ENCODE peak calls at places on chromosomes 2 and 18, in four cellular contexts. One of them, this sample, is unnamed.

GRCh38 chr2:174067815-174068214 is 102.6 kb upstream of the SP3 start:
- DNase-seq in HL-60: no peak
- DNase-seq in GM12878: no peak
- DNase-seq in K562: no peak
- DNase-seq in this sample: no peak

GRCh38 chr2:233832869-233833812 is 21.2 kb downstream of the HJURP start:
- DNase-seq in HL-60: no peak
- DNase-seq in GM12878: no peak
- DNase-seq in K562: peak
- DNase-seq in this sample: no peak

GRCh38 chr18:10271481-10271880 is 183.0 kb upstream of the APCDD1 start:
- DNase-seq in HL-60: no peak
- DNase-seq in GM12878: no peak
- DNase-seq in K562: no peak
- DNase-seq in this sample: no peak

GRCh38 chr18:79922971-79923411 is 28.5 kb downstream of the SLC66A2 start:
- DNase-seq in HL-60: no peak
- DNase-seq in GM12878: no peak
- DNase-seq in K562: no peak
- DNase-seq in this sample: no peak

GRCh38 chr18:74562080-74562725 is 27.9 kb downstream of the CNDP1 start:
- DNase-seq in HL-60: no peak
- DNase-seq in GM12878: no peak
- DNase-seq in K562: no peak
- DNase-seq in this sample: no peak

GRCh38 chr18:36942264-36942663 is 113.3 kb downstream of the KIAA1328 start:
- DNase-seq in HL-60: peak
- DNase-seq in GM12878: no peak
- DNase-seq in K562: peak
- DNase-seq in this sample: peak

GRCh38 chr2:65164379-65165023 is 34.6 kb upstream of the RAB1A start:
- DNase-seq in HL-60: peak
- DNase-seq in GM12878: no peak
- DNase-seq in K562: no peak
- DNase-seq in this sample: no peak

GRCh38 chr2:150425121-150425559 is 62.3 kb downstream of the RND3 start:
- DNase-seq in HL-60: no peak
- DNase-seq in GM12878: no peak
- DNase-seq in K562: no peak
- DNase-seq in this sample: no peak

GRCh38 chr2:102621630-102622029 is 2.3 kb downstream of the SLC9A2 start:
- DNase-seq in HL-60: no peak
- DNase-seq in GM12878: no peak
- DNase-seq in K562: no peak
- DNase-seq in this sample: no peak

GRCh38 chr2:105952131-105952530 is 207.4 kb downstream of the NCK2 start:
- DNase-seq in HL-60: peak
- DNase-seq in GM12878: no peak
- DNase-seq in K562: no peak
- DNase-seq in this sample: no peak

GRCh38 chr2:105951390-105951694 is 206.6 kb downstream of the NCK2 start:
- DNase-seq in HL-60: no peak
- DNase-seq in GM12878: no peak
- DNase-seq in K562: no peak
- DNase-seq in this sample: no peak

GRCh38 chr2:105953942-105954341 is 209.2 kb downstream of the NCK2 start:
- DNase-seq in HL-60: no peak
- DNase-seq in GM12878: no peak
- DNase-seq in K562: no peak
- DNase-seq in this sample: no peak

DNA sequence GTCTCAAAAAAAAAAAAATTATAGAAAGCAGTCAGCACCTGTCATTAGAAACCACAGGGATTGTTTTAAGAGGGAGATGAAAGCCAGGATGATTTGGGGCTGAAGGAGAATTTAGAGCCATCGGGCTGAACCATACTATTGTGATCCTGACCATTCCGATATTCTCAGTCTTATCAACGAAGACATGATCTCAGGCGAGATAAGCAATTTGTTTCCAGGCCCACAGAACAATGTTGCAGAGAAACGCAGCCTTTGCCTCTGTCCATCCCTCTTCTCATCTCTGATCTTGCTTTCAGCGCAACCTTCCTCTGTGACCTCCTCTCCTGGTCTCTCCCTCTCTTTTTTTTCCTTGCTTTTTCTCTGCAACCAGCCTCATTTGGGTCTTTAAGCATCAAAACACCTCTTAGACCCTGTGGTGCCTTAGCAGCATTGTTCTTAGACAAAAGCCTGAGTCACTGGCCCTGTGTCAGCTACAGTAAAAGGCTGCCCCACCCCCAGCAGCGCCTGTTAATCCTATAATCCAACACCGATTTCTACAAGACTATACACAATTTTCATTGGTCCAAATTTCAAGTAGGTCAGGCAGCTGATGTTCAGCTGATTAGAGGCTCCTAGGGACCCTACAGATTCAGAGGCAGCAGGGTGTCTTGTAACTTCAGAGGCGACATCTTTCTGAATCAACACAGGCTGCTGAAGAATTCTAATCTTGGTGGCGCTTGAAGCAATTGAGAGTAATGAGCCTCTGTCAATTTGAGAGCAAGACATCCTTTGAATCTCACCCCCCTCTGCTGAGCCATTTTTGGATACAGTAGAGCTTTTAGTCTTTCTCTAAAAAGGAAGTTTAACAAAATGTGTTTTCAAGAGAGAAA is 206.0 kb downstream of the NCK2 start:
- DNase-seq in HL-60: no peak
- DNase-seq in GM12878: no peak
- DNase-seq in K562: no peak
- DNase-seq in this sample: no peak
- TF ChIP-seq SPI1 in HL-60: no peak
- TF ChIP-seq SPI1 in GM12878: no peak
- TF ChIP-seq SPI1 in K562: no peak
- TF ChIP-seq SPI1 in this sample: no peak

DNA sequence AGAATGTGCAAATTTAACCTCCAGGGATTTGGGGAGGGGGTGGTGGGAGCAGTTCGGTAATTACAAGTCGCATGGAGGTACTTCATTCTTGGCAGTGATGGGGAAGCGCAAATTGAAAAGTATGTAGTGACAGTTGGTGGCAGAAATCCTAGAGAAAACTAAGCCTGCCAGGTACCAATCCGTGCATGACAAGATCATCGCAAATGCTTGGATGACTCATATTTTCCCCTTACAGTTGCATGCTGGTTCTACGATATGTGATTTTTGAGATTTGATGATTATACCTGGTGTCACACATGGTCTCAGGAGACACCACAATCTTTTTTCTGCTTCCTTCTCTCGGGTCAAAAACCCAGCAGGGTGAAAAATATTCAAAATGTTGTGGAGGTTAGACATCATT is 479.7 kb upstream of the ID2 start:
- DNase-seq in HL-60: no peak
- DNase-seq in GM12878: peak
- DNase-seq in K562: no peak
- DNase-seq in this sample: peak
- TF ChIP-seq SPI1 in HL-60: no peak
- TF ChIP-seq SPI1 in GM12878: no peak
- TF ChIP-seq SPI1 in K562: no peak
- TF ChIP-seq SPI1 in this sample: no peak

GRCh38 chr18:58781627-58782194 is 83.0 kb upstream of the ZNF532 start:
- DNase-seq in HL-60: peak
- DNase-seq in GM12878: peak
- DNase-seq in K562: peak
- DNase-seq in this sample: peak
- TF ChIP-seq SPI1 in HL-60: no peak
- TF ChIP-seq SPI1 in GM12878: no peak
- TF ChIP-seq SPI1 in K562: no peak
- TF ChIP-seq SPI1 in this sample: no peak

DNA sequence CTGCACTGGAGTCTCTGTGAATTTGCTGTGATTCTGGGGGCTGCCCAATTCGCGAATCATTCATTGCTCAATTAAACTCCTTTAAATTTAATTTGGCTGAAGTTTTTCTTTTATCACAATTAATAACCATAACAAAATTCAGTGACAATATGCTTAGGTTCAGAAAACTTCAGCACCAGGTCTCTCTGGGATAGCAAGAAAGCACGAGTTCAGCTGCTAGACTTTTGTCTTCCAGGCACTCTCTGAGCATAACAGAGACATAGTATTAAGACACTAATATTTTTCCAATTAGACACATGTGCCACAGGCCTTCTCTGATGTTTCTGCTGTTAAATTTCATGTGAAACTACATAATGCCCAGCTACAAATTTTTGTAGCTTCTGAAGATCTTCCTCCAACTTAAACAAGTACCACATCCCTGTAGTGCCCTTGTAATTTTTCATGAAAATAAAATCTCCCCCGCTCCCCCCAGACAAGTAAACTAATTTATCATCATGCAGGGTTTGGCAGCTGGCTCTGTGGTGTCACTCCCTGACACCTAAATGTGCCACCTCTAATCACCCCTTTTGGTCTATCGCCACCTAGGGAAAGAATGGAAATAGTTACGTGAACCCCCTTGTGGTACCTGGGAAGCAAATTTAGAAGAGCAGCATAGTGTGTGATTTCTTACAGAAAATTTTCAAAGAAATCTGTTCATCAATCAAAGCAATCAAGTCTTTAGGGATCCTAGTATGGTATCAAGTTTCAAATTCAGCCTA is 94.1 kb downstream of the CSRNP3 start:
- DNase-seq in HL-60: no peak
- DNase-seq in GM12878: no peak
- DNase-seq in K562: no peak
- DNase-seq in this sample: no peak
- TF ChIP-seq SPI1 in HL-60: no peak
- TF ChIP-seq SPI1 in GM12878: no peak
- TF ChIP-seq SPI1 in K562: no peak
- TF ChIP-seq SPI1 in this sample: no peak

GRCh38 chr18:12074734-12075133 is 18.9 kb upstream of the ANKRD62 start:
- DNase-seq in HL-60: no peak
- DNase-seq in GM12878: no peak
- DNase-seq in K562: no peak
- DNase-seq in this sample: no peak

GRCh38 chr18:12079504-12080237 is 14.0 kb upstream of the ANKRD62 start:
- DNase-seq in HL-60: no peak
- DNase-seq in GM12878: no peak
- DNase-seq in K562: no peak
- DNase-seq in this sample: no peak

GRCh38 chr18:12076424-12077140 is 17.1 kb upstream of the ANKRD62 start:
- DNase-seq in HL-60: no peak
- DNase-seq in GM12878: no peak
- DNase-seq in K562: peak
- DNase-seq in this sample: no peak
- TF ChIP-seq SPI1 in HL-60: no peak
- TF ChIP-seq SPI1 in GM12878: no peak
- TF ChIP-seq SPI1 in K562: no peak
- TF ChIP-seq SPI1 in this sample: no peak

GRCh38 chr18:48098538-48098937 is 168.1 kb upstream of the SMAD2 start:
- DNase-seq in HL-60: no peak
- DNase-seq in GM12878: no peak
- DNase-seq in K562: peak
- DNase-seq in this sample: no peak
- TF ChIP-seq SPI1 in HL-60: no peak
- TF ChIP-seq SPI1 in GM12878: no peak
- TF ChIP-seq SPI1 in K562: no peak
- TF ChIP-seq SPI1 in this sample: no peak

DNA sequence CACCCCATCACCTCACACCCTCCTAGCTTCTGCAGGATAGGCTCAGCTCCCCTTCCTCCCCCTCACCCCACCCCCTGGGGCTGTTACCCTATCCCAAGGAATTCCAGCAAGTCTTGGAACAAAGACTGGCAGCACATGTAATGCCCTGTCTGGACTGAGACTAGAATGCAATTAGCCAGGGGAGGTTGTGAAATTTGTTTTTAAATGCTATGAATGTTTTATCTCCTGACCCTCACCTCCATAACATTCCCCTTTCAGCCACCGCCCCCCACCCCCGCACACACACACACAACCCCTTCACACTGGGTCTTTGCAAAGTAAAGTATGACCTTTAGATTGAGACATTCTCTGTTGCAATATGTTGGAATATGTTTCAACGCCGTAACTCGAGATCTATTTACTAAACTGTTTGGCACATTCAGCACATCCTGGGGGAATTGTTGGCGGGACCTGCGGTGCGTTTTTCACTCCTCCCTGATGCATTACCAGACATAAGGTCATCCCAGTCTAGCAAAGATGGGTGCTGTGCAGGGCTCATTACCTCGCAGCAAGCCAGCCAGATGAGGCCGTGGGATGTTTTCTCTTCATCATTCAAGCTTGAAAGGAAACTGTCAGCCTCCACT is 290.7 kb upstream of the SLC14A2 start:
- DNase-seq in HL-60: no peak
- DNase-seq in GM12878: no peak
- DNase-seq in K562: no peak
- DNase-seq in this sample: no peak
- TF ChIP-seq SPI1 in HL-60: no peak
- TF ChIP-seq SPI1 in GM12878: no peak
- TF ChIP-seq SPI1 in K562: no peak
- TF ChIP-seq SPI1 in this sample: no peak

GRCh38 chr2:105005170-105005569 is 32.7 kb upstream of the MRPS9 start:
- DNase-seq in HL-60: no peak
- DNase-seq in GM12878: no peak
- DNase-seq in K562: no peak
- DNase-seq in this sample: no peak
- TF ChIP-seq SPI1 in HL-60: no peak
- TF ChIP-seq SPI1 in GM12878: no peak
- TF ChIP-seq SPI1 in K562: no peak
- TF ChIP-seq SPI1 in this sample: no peak

DNA sequence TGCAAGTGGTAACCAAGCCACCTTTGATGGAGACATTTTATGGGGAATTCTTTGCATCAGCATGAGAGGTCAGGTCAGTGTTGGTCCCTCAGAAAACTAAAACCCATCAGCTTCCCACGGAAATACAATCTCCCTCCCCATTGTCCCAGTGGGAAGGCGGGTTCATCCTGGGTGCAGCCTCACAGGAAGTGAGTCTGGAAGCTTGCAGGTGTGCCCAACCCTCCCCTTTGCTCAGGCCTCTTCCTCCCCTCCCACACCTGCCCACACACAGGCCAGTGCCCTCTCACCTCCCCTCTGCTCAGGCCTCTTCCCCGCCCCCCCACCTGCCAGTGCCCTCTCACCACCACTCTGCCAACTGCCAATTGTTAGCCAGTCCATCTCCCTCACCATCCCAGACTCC is 166.8 kb upstream of the RAB6C start:
- DNase-seq in HL-60: no peak
- DNase-seq in GM12878: no peak
- DNase-seq in K562: no peak
- DNase-seq in this sample: no peak
- TF ChIP-seq SPI1 in HL-60: no peak
- TF ChIP-seq SPI1 in GM12878: no peak
- TF ChIP-seq SPI1 in K562: no peak
- TF ChIP-seq SPI1 in this sample: no peak